ENCODE peak calls at places on chromosome 9, in four cellular contexts. One of them, this sample, is unnamed.
A peak's percentile ranks its signal among the peaks of the same experiment; 100 is the strongest.

GRCh38 chr9:124764774-124765438 is 6.2 kb downstream of the NR6A1 start:
- DNase-seq in naive thymus-derived CD4-positive, alpha-beta T cell: no peak
- DNase-seq in heart left ventricle: no peak
- DNase-seq in astrocyte of the spinal cord: no peak
- DNase-seq in this sample: no peak

GRCh38 chr9:22208846-22209585 is 199.9 kb upstream of the CDKN2B start:
- DNase-seq in naive thymus-derived CD4-positive, alpha-beta T cell: no peak
- DNase-seq in heart left ventricle: no peak
- DNase-seq in astrocyte of the spinal cord: peak; percentile 51
- DNase-seq in this sample: no peak

GRCh38 chr9:72354704-72355103 is 10.3 kb downstream of the ZFAND5 start:
- DNase-seq in naive thymus-derived CD4-positive, alpha-beta T cell: no peak
- DNase-seq in heart left ventricle: no peak
- DNase-seq in astrocyte of the spinal cord: no peak
- DNase-seq in this sample: no peak

GRCh38 chr9:133701981-133702797 is 36.0 kb downstream of the SARDH start:
- DNase-seq in naive thymus-derived CD4-positive, alpha-beta T cell: peak; percentile 46
- DNase-seq in heart left ventricle: no peak
- DNase-seq in astrocyte of the spinal cord: no peak
- DNase-seq in this sample: no peak

GRCh38 chr9:131732636-131733340 is 7.1 kb downstream of the RAPGEF1 start:
- DNase-seq in naive thymus-derived CD4-positive, alpha-beta T cell: no peak
- DNase-seq in heart left ventricle: no peak
- DNase-seq in astrocyte of the spinal cord: no peak
- DNase-seq in this sample: no peak

GRCh38 chr9:115743709-115744605 is 409.6 kb upstream of the PAPPA start:
- DNase-seq in naive thymus-derived CD4-positive, alpha-beta T cell: no peak
- DNase-seq in heart left ventricle: no peak
- DNase-seq in astrocyte of the spinal cord: no peak
- DNase-seq in this sample: no peak

GRCh38 chr9:113941056-113941455 is 64.9 kb downstream of the ZNF618 start:
- DNase-seq in naive thymus-derived CD4-positive, alpha-beta T cell: no peak
- DNase-seq in heart left ventricle: no peak
- DNase-seq in astrocyte of the spinal cord: no peak
- DNase-seq in this sample: no peak

GRCh38 chr9:95206143-95206542 is 111.4 kb downstream of the FANCC start:
- DNase-seq in naive thymus-derived CD4-positive, alpha-beta T cell: no peak
- DNase-seq in heart left ventricle: no peak
- DNase-seq in astrocyte of the spinal cord: no peak
- DNase-seq in this sample: peak; percentile 45

GRCh38 chr9:137459147-137459600 is at the start of gene NSMF:
- DNase-seq in naive thymus-derived CD4-positive, alpha-beta T cell: peak; percentile 99
- DNase-seq in heart left ventricle: peak; percentile 95
- DNase-seq in astrocyte of the spinal cord: peak; percentile 87
- DNase-seq in this sample: peak; percentile 88

GRCh38 chr9:134522976-134523375 is 118.6 kb upstream of the COL5A1 start:
- DNase-seq in naive thymus-derived CD4-positive, alpha-beta T cell: no peak
- DNase-seq in heart left ventricle: no peak
- DNase-seq in astrocyte of the spinal cord: no peak
- DNase-seq in this sample: no peak

GRCh38 chr9:134556531-134557068 is 85.0 kb upstream of the COL5A1 start:
- DNase-seq in naive thymus-derived CD4-positive, alpha-beta T cell: no peak
- DNase-seq in heart left ventricle: no peak
- DNase-seq in astrocyte of the spinal cord: peak; percentile 45
- DNase-seq in this sample: no peak

GRCh38 chr9:114488398-114489129 is 16.7 kb downstream of the WHRN start:
- DNase-seq in naive thymus-derived CD4-positive, alpha-beta T cell: no peak
- DNase-seq in heart left ventricle: no peak
- DNase-seq in astrocyte of the spinal cord: no peak
- DNase-seq in this sample: no peak

GRCh38 chr9:70056545-70056944 is 12.9 kb downstream of the MAMDC2 start:
- DNase-seq in naive thymus-derived CD4-positive, alpha-beta T cell: no peak
- DNase-seq in heart left ventricle: no peak
- DNase-seq in astrocyte of the spinal cord: no peak
- DNase-seq in this sample: no peak

GRCh38 chr9:110835859-110836271 is 167.3 kb downstream of the MUSK start:
- DNase-seq in naive thymus-derived CD4-positive, alpha-beta T cell: no peak
- DNase-seq in heart left ventricle: no peak
- DNase-seq in astrocyte of the spinal cord: peak; percentile 68
- DNase-seq in this sample: no peak

GRCh38 chr9:134352247-134352933 is 26.1 kb downstream of the RXRA start:
- DNase-seq in naive thymus-derived CD4-positive, alpha-beta T cell: no peak
- DNase-seq in heart left ventricle: no peak
- DNase-seq in astrocyte of the spinal cord: no peak
- DNase-seq in this sample: no peak

GRCh38 chr9:98085955-98086354 is 29.4 kb downstream of the NANS start:
- DNase-seq in naive thymus-derived CD4-positive, alpha-beta T cell: no peak
- DNase-seq in heart left ventricle: no peak
- DNase-seq in astrocyte of the spinal cord: no peak
- DNase-seq in this sample: no peak

GRCh38 chr9:91474656-91475055 is 51.0 kb upstream of the NFIL3 start:
- DNase-seq in naive thymus-derived CD4-positive, alpha-beta T cell: no peak
- DNase-seq in heart left ventricle: no peak
- DNase-seq in astrocyte of the spinal cord: no peak
- DNase-seq in this sample: no peak

GRCh38 chr9:36934478-36935065 is 99.5 kb downstream of the PAX5 start:
- DNase-seq in naive thymus-derived CD4-positive, alpha-beta T cell: no peak
- DNase-seq in heart left ventricle: no peak
- DNase-seq in astrocyte of the spinal cord: no peak
- DNase-seq in this sample: no peak

GRCh38 chr9:108136646-108137045 is 647.1 kb upstream of the KLF4 start:
- DNase-seq in naive thymus-derived CD4-positive, alpha-beta T cell: no peak
- DNase-seq in heart left ventricle: no peak
- DNase-seq in astrocyte of the spinal cord: no peak
- DNase-seq in this sample: no peak

GRCh38 chr9:76704601-76705204 is 59.5 kb upstream of the PCA3 start:
- DNase-seq in naive thymus-derived CD4-positive, alpha-beta T cell: no peak
- DNase-seq in heart left ventricle: no peak
- DNase-seq in astrocyte of the spinal cord: peak; percentile 89
- DNase-seq in this sample: no peak

GRCh38 chr9:720239-720881 is 121.1 kb upstream of the DMRT1 start:
- DNase-seq in naive thymus-derived CD4-positive, alpha-beta T cell: no peak
- DNase-seq in heart left ventricle: no peak
- DNase-seq in astrocyte of the spinal cord: no peak
- DNase-seq in this sample: no peak

GRCh38 chr9:134698587-134699342 is 57.2 kb downstream of the COL5A1 start:
- DNase-seq in naive thymus-derived CD4-positive, alpha-beta T cell: peak; percentile 31
- DNase-seq in heart left ventricle: peak; percentile 66
- DNase-seq in astrocyte of the spinal cord: peak; percentile 45
- DNase-seq in this sample: peak; percentile 15

GRCh38 chr9:86282979-86283535 is 719 bp upstream of the ISCA1 start:
- DNase-seq in naive thymus-derived CD4-positive, alpha-beta T cell: no peak
- DNase-seq in heart left ventricle: peak; percentile 39
- DNase-seq in astrocyte of the spinal cord: peak; percentile 92
- DNase-seq in this sample: peak; percentile 74

GRCh38 chr9:86282077-86282978 is at the start of gene ISCA1:
- DNase-seq in naive thymus-derived CD4-positive, alpha-beta T cell: peak; percentile 99
- DNase-seq in heart left ventricle: peak; percentile 97
- DNase-seq in astrocyte of the spinal cord: peak; percentile 96
- DNase-seq in this sample: peak; percentile 95

GRCh38 chr9:86279839-86280238 is 2.5 kb downstream of the ISCA1 start:
- DNase-seq in naive thymus-derived CD4-positive, alpha-beta T cell: no peak
- DNase-seq in heart left ventricle: no peak
- DNase-seq in astrocyte of the spinal cord: no peak
- DNase-seq in this sample: no peak

GRCh38 chr9:86281577-86282076 is 711 bp downstream of the ISCA1 start:
- DNase-seq in naive thymus-derived CD4-positive, alpha-beta T cell: no peak
- DNase-seq in heart left ventricle: no peak
- DNase-seq in astrocyte of the spinal cord: no peak
- DNase-seq in this sample: no peak

GRCh38 chr9:86280580-86280979 is 1.8 kb downstream of the ISCA1 start:
- DNase-seq in naive thymus-derived CD4-positive, alpha-beta T cell: no peak
- DNase-seq in heart left ventricle: no peak
- DNase-seq in astrocyte of the spinal cord: no peak
- DNase-seq in this sample: no peak
- H3K4me3 ChIP-seq in naive thymus-derived CD4-positive, alpha-beta T cell: no peak overlapping the region
- H3K4me3 ChIP-seq in heart left ventricle: peak overlapping the region; percentile 72
- H3K4me3 ChIP-seq in astrocyte of the spinal cord: no peak overlapping the region
- H3K4me3 ChIP-seq in this sample: peak overlapping the region; percentile 92

GRCh38 chr9:93505518-93506123 is 52.2 kb upstream of the FAM120AOS start:
- DNase-seq in naive thymus-derived CD4-positive, alpha-beta T cell: no peak
- DNase-seq in heart left ventricle: no peak
- DNase-seq in astrocyte of the spinal cord: no peak
- DNase-seq in this sample: no peak

GRCh38 chr9:93503381-93503780 is 50.0 kb upstream of the FAM120AOS start:
- DNase-seq in naive thymus-derived CD4-positive, alpha-beta T cell: no peak
- DNase-seq in heart left ventricle: no peak
- DNase-seq in astrocyte of the spinal cord: no peak
- DNase-seq in this sample: no peak

GRCh38 chr9:93496285-93496684 is 42.9 kb upstream of the FAM120AOS start:
- DNase-seq in naive thymus-derived CD4-positive, alpha-beta T cell: no peak
- DNase-seq in heart left ventricle: no peak
- DNase-seq in astrocyte of the spinal cord: no peak
- DNase-seq in this sample: no peak

GRCh38 chr9:93501406-93501805 is 48.0 kb upstream of the FAM120AOS start:
- DNase-seq in naive thymus-derived CD4-positive, alpha-beta T cell: no peak
- DNase-seq in heart left ventricle: no peak
- DNase-seq in astrocyte of the spinal cord: peak; percentile 46
- DNase-seq in this sample: no peak

DNA sequence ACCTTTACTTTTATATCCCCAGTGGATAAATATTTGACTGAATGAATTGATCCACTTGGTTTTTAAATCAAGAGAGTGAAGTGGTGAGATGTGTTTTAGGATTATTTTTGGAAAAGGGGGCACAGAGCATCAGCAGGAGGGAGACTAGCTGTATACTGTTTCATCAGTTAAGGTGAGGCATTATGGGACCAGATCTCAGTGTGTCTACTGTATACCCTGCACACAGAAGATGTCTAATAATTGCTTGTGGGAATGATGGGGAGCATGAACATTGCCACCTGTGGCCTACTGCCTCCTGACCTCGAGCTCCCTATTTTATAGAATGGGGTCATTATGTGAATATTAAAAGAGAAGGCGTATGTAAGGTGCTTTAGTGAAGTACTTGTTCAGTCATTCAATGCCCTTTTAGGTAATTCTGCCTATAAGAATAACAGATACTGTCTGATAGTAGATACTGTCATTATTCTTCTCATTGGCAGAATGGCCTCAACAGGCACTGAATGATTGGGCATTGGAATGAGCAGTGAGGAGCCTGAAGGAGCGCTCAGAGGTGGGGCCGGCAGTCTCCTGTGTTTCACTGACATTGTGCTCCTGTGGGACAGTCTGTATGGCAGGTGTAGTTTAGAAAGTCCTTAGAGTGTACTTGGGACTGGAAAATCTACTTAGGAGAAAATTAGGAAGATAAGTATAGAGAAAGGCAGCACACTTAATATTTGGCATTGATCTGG is 47.4 kb upstream of the FAM120AOS start:
- DNase-seq in naive thymus-derived CD4-positive, alpha-beta T cell: no peak
- DNase-seq in heart left ventricle: no peak
- DNase-seq in astrocyte of the spinal cord: no peak
- DNase-seq in this sample: no peak
- H3K4me3 ChIP-seq in naive thymus-derived CD4-positive, alpha-beta T cell: peak overlapping the region; percentile 51
- H3K4me3 ChIP-seq in heart left ventricle: peak overlapping the region; percentile 30
- H3K4me3 ChIP-seq in astrocyte of the spinal cord: no peak overlapping the region
- H3K4me3 ChIP-seq in this sample: no peak overlapping the region

GRCh38 chr9:130327781-130328348 is 62.3 kb downstream of the HMCN2 start:
- DNase-seq in naive thymus-derived CD4-positive, alpha-beta T cell: no peak
- DNase-seq in heart left ventricle: peak; percentile 85
- DNase-seq in astrocyte of the spinal cord: no peak
- DNase-seq in this sample: peak; percentile 69
- H3K4me3 ChIP-seq in naive thymus-derived CD4-positive, alpha-beta T cell: no peak overlapping the region
- H3K4me3 ChIP-seq in heart left ventricle: no peak overlapping the region
- H3K4me3 ChIP-seq in astrocyte of the spinal cord: no peak overlapping the region
- H3K4me3 ChIP-seq in this sample: no peak overlapping the region

GRCh38 chr9:130433168-130433946 is 11.4 kb upstream of the ASS1 start:
- DNase-seq in naive thymus-derived CD4-positive, alpha-beta T cell: no peak
- DNase-seq in heart left ventricle: peak; percentile 63
- DNase-seq in astrocyte of the spinal cord: peak; percentile 46
- DNase-seq in this sample: no peak
- H3K4me3 ChIP-seq in naive thymus-derived CD4-positive, alpha-beta T cell: no peak overlapping the region
- H3K4me3 ChIP-seq in heart left ventricle: peak overlapping the region; percentile 39
- H3K4me3 ChIP-seq in astrocyte of the spinal cord: no peak overlapping the region
- H3K4me3 ChIP-seq in this sample: no peak overlapping the region